ENCODE peak calls at places on chromosome 21, in six cellular contexts. One of them, this sample, is unnamed.
A peak's percentile ranks its signal among the peaks of the same experiment; 100 is the strongest.

GRCh38 chr21:16573581-16573980 is 843.8 kb downstream of the USP25 start:
- DNase-seq in fibroblast of lung: peak; percentile 90
- DNase-seq in neural progenitor cell: no peak
- DNase-seq in upper lobe of left lung: no peak
- DNase-seq in endodermal cell: no peak
- DNase-seq in IMR-90: peak; percentile 76
- DNase-seq in this sample: no peak

GRCh38 chr21:42193721-42194120 is 25.2 kb upstream of the ABCG1 start:
- DNase-seq in fibroblast of lung: no peak
- DNase-seq in neural progenitor cell: no peak
- DNase-seq in IMR-90: no peak
- DNase-seq in endodermal cell: no peak
- DNase-seq in upper lobe of left lung: no peak
- DNase-seq in this sample: no peak

GRCh38 chr21:17492415-17493168 is 20.3 kb upstream of the CXADR start:
- DNase-seq in fibroblast of lung: peak; percentile 84
- DNase-seq in neural progenitor cell: no peak
- DNase-seq in upper lobe of left lung: peak; percentile 54
- DNase-seq in IMR-90: no peak
- DNase-seq in endodermal cell: peak; percentile 66
- DNase-seq in this sample: no peak

GRCh38 chr21:46667191-46667734 is 31.8 kb downstream of the PRMT2 start:
- DNase-seq in upper lobe of left lung: no peak
- DNase-seq in neural progenitor cell: peak; percentile 58
- DNase-seq in fibroblast of lung: peak; percentile 48
- DNase-seq in IMR-90: peak; percentile 16
- DNase-seq in endodermal cell: peak; percentile 76
- DNase-seq in this sample: no peak

GRCh38 chr21:34899760-34900159 is 149.3 kb downstream of the RUNX1 start:
- DNase-seq in endodermal cell: no peak
- DNase-seq in neural progenitor cell: no peak
- DNase-seq in IMR-90: no peak
- DNase-seq in fibroblast of lung: no peak
- DNase-seq in upper lobe of left lung: no peak
- DNase-seq in this sample: no peak

GRCh38 chr21:31576428-31576827 is 83.1 kb upstream of the SOD1 start:
- DNase-seq in IMR-90: no peak
- DNase-seq in endodermal cell: no peak
- DNase-seq in neural progenitor cell: no peak
- DNase-seq in upper lobe of left lung: no peak
- DNase-seq in fibroblast of lung: peak; percentile 45
- DNase-seq in this sample: peak; percentile 14

GRCh38 chr21:46610018-46610701 is 5.3 kb upstream of the S100B start:
- DNase-seq in fibroblast of lung: no peak
- DNase-seq in endodermal cell: no peak
- DNase-seq in upper lobe of left lung: no peak
- DNase-seq in neural progenitor cell: no peak
- DNase-seq in IMR-90: no peak
- DNase-seq in this sample: no peak

GRCh38 chr21:45639206-45640000 is 4.1 kb upstream of the PCBP3 start:
- DNase-seq in fibroblast of lung: no peak
- DNase-seq in IMR-90: no peak
- DNase-seq in neural progenitor cell: no peak
- DNase-seq in endodermal cell: no peak
- DNase-seq in upper lobe of left lung: no peak
- DNase-seq in this sample: no peak

GRCh38 chr21:36509966-36510742 is 30.2 kb upstream of the CLDN14 start:
- DNase-seq in IMR-90: no peak
- DNase-seq in upper lobe of left lung: peak; percentile 74
- DNase-seq in neural progenitor cell: no peak
- DNase-seq in endodermal cell: no peak
- DNase-seq in fibroblast of lung: no peak
- DNase-seq in this sample: no peak

GRCh38 chr21:38917045-38917774 is 111.5 kb downstream of the ETS2 start:
- DNase-seq in neural progenitor cell: no peak
- DNase-seq in IMR-90: no peak
- DNase-seq in fibroblast of lung: no peak
- DNase-seq in upper lobe of left lung: peak; percentile 21
- DNase-seq in endodermal cell: peak; percentile 29
- DNase-seq in this sample: no peak

GRCh38 chr21:42257091-42257760 is 38.3 kb downstream of the ABCG1 start:
- DNase-seq in fibroblast of lung: no peak
- DNase-seq in endodermal cell: no peak
- DNase-seq in IMR-90: no peak
- DNase-seq in upper lobe of left lung: no peak
- DNase-seq in neural progenitor cell: no peak
- DNase-seq in this sample: peak; percentile 17

GRCh38 chr21:42276526-42277154 is 38.6 kb downstream of the TFF3 start:
- DNase-seq in IMR-90: no peak
- DNase-seq in fibroblast of lung: no peak
- DNase-seq in upper lobe of left lung: no peak
- DNase-seq in neural progenitor cell: no peak
- DNase-seq in endodermal cell: no peak
- DNase-seq in this sample: no peak

GRCh38 chr21:15992171-15992570 is 262.4 kb downstream of the USP25 start:
- DNase-seq in IMR-90: peak; percentile 63
- DNase-seq in upper lobe of left lung: no peak
- DNase-seq in fibroblast of lung: peak; percentile 49
- DNase-seq in endodermal cell: no peak
- DNase-seq in neural progenitor cell: no peak
- DNase-seq in this sample: no peak

GRCh38 chr21:43467785-43468184 is 40.9 kb upstream of the SIK1 start:
- DNase-seq in fibroblast of lung: no peak
- DNase-seq in neural progenitor cell: no peak
- DNase-seq in upper lobe of left lung: no peak
- DNase-seq in endodermal cell: no peak
- DNase-seq in IMR-90: no peak
- DNase-seq in this sample: no peak

GRCh38 chr21:21463456-21463855 is 465.2 kb downstream of the NCAM2 start:
- DNase-seq in endodermal cell: no peak
- DNase-seq in upper lobe of left lung: no peak
- DNase-seq in IMR-90: no peak
- DNase-seq in fibroblast of lung: no peak
- DNase-seq in neural progenitor cell: no peak
- DNase-seq in this sample: no peak

GRCh38 chr21:37358392-37358791 is 8.2 kb upstream of the DYRK1A start:
- DNase-seq in endodermal cell: no peak
- DNase-seq in IMR-90: no peak
- DNase-seq in neural progenitor cell: no peak
- DNase-seq in upper lobe of left lung: no peak
- DNase-seq in fibroblast of lung: no peak
- DNase-seq in this sample: no peak

GRCh38 chr21:32772281-32773047 is 909 bp upstream of the PAXBP1 start:
- DNase-seq in fibroblast of lung: peak; percentile 53
- DNase-seq in endodermal cell: no peak
- DNase-seq in neural progenitor cell: peak; percentile 19
- DNase-seq in upper lobe of left lung: peak; percentile 48
- DNase-seq in IMR-90: peak; percentile 20
- DNase-seq in this sample: peak; percentile 28

GRCh38 chr21:16588433-16588860 is 858.7 kb downstream of the USP25 start:
- DNase-seq in neural progenitor cell: peak; percentile 75
- DNase-seq in fibroblast of lung: peak; percentile 92
- DNase-seq in endodermal cell: peak; percentile 78
- DNase-seq in upper lobe of left lung: peak; percentile 29
- DNase-seq in IMR-90: peak; percentile 84
- DNase-seq in this sample: no peak

GRCh38 chr21:32403201-32403701 is 9.3 kb upstream of the EVA1C start:
- DNase-seq in neural progenitor cell: peak; percentile 85
- DNase-seq in fibroblast of lung: peak; percentile 57
- DNase-seq in upper lobe of left lung: peak; percentile 61
- DNase-seq in endodermal cell: peak; percentile 84
- DNase-seq in IMR-90: peak; percentile 73
- DNase-seq in this sample: peak; percentile 68

GRCh38 chr21:42555756-42556438 is 42.2 kb downstream of the SLC37A1 start:
- DNase-seq in IMR-90: no peak
- DNase-seq in neural progenitor cell: no peak
- DNase-seq in upper lobe of left lung: peak; percentile 16
- DNase-seq in fibroblast of lung: no peak
- DNase-seq in endodermal cell: no peak
- DNase-seq in this sample: no peak

GRCh38 chr21:24729568-24729967 is 877.7 kb downstream of the MRPL39 start:
- DNase-seq in upper lobe of left lung: no peak
- DNase-seq in IMR-90: peak; percentile 69
- DNase-seq in endodermal cell: no peak
- DNase-seq in neural progenitor cell: no peak
- DNase-seq in fibroblast of lung: peak; percentile 8
- DNase-seq in this sample: no peak

GRCh38 chr21:29258626-29259335 is 39.9 kb upstream of the BACH1 start:
- DNase-seq in IMR-90: peak; percentile 89
- DNase-seq in neural progenitor cell: no peak
- DNase-seq in fibroblast of lung: peak; percentile 87
- DNase-seq in upper lobe of left lung: no peak
- DNase-seq in endodermal cell: no peak
- DNase-seq in this sample: no peak

GRCh38 chr21:34894401-34894800 is 154.7 kb downstream of the RUNX1 start:
- DNase-seq in neural progenitor cell: no peak
- DNase-seq in endodermal cell: no peak
- DNase-seq in fibroblast of lung: no peak
- DNase-seq in upper lobe of left lung: no peak
- DNase-seq in IMR-90: no peak
- DNase-seq in this sample: no peak

GRCh38 chr21:42862774-42863503 is 16.4 kb downstream of the WDR4 start:
- DNase-seq in endodermal cell: peak; percentile 89
- DNase-seq in fibroblast of lung: no peak
- DNase-seq in IMR-90: no peak
- DNase-seq in neural progenitor cell: no peak
- DNase-seq in upper lobe of left lung: no peak
- DNase-seq in this sample: no peak

GRCh38 chr21:29943885-29944284 is 4.1 kb upstream of the GRIK1 start:
- DNase-seq in neural progenitor cell: peak; percentile 36
- DNase-seq in IMR-90: no peak
- DNase-seq in upper lobe of left lung: no peak
- DNase-seq in endodermal cell: peak; percentile 51
- DNase-seq in fibroblast of lung: no peak
- DNase-seq in this sample: peak; percentile 5

GRCh38 chr21:36534656-36535055 is 54.7 kb upstream of the CLDN14 start:
- DNase-seq in neural progenitor cell: no peak
- DNase-seq in fibroblast of lung: no peak
- DNase-seq in upper lobe of left lung: no peak
- DNase-seq in endodermal cell: no peak
- DNase-seq in IMR-90: no peak
- DNase-seq in this sample: no peak

GRCh38 chr21:17612023-17612564 is 607 bp downstream of the BTG3 start:
- DNase-seq in upper lobe of left lung: peak; percentile 80
- DNase-seq in fibroblast of lung: peak; percentile 50
- DNase-seq in neural progenitor cell: no peak
- DNase-seq in IMR-90: peak; percentile 59
- DNase-seq in endodermal cell: peak; percentile 71
- DNase-seq in this sample: peak; percentile 46

GRCh38 chr21:38831526-38832467 is 26.1 kb downstream of the ETS2 start:
- DNase-seq in endodermal cell: no peak
- DNase-seq in upper lobe of left lung: peak; percentile 89
- DNase-seq in neural progenitor cell: no peak
- DNase-seq in fibroblast of lung: peak; percentile 94
- DNase-seq in IMR-90: peak; percentile 98
- DNase-seq in this sample: no peak

GRCh38 chr21:27306821-27307746 is 340.2 kb upstream of the ADAMTS5 start:
- DNase-seq in fibroblast of lung: no peak
- DNase-seq in endodermal cell: no peak
- DNase-seq in neural progenitor cell: no peak
- DNase-seq in IMR-90: peak; percentile 22
- DNase-seq in upper lobe of left lung: no peak
- DNase-seq in this sample: no peak
- H3K9me3 ChIP-seq in fibroblast of lung: no peaks in the 10 kb centered on the region
- H3K9me3 ChIP-seq in endodermal cell: no peaks in the 10 kb centered on the region
- H3K9me3 ChIP-seq in neural progenitor cell: no peaks in the 10 kb centered on the region
- H3K9me3 ChIP-seq in IMR-90: peaks cover 3% of the 10 kb centered on the region
- H3K9me3 ChIP-seq in upper lobe of left lung: no peaks in the 10 kb centered on the region
- H3K9me3 ChIP-seq in this sample: no peaks in the 10 kb centered on the region

DNA sequence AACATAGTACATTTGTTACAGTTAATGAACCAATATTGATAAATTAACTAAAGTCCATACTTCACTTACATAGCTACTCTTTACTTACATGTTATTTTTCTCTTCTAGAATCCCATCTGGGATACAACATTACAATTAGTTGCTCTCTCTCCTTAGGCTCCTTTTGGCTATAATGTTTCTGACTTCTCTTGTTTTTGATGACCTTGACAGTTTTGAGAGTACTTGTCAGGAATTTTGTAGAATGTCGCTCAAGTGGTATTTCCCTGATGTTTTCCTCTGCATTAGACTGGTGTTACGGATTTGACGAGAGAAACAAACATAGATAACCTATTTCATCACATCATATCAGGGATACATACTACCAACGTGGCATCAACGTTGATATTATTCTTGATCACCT is 925.4 kb upstream of the TMPRSS15 start:
- DNase-seq in neural progenitor cell: no peak
- DNase-seq in endodermal cell: no peak
- DNase-seq in fibroblast of lung: no peak
- DNase-seq in IMR-90: no peak
- DNase-seq in upper lobe of left lung: no peak
- DNase-seq in this sample: no peak
- H3K9me3 ChIP-seq in neural progenitor cell: no peaks in the 10 kb centered on the region
- H3K9me3 ChIP-seq in endodermal cell: peaks cover 14% of the 10 kb centered on the region
- H3K9me3 ChIP-seq in fibroblast of lung: no peaks in the 10 kb centered on the region
- H3K9me3 ChIP-seq in IMR-90: peaks cover 2% of the 10 kb centered on the region
- H3K9me3 ChIP-seq in upper lobe of left lung: no peaks in the 10 kb centered on the region
- H3K9me3 ChIP-seq in this sample: peaks cover 5% of the 10 kb centered on the region

GRCh38 chr21:44626673-44627143 is at the start of gene KRTAP10-9:
- DNase-seq in upper lobe of left lung: no peak
- DNase-seq in IMR-90: no peak
- DNase-seq in neural progenitor cell: no peak
- DNase-seq in fibroblast of lung: no peak
- DNase-seq in endodermal cell: peak; percentile 29
- DNase-seq in this sample: no peak
- H3K9me3 ChIP-seq in upper lobe of left lung: peaks cover 16% of the 10 kb centered on the region
- H3K9me3 ChIP-seq in IMR-90: peaks cover 2% of the 10 kb centered on the region
- H3K9me3 ChIP-seq in neural progenitor cell: peaks cover 13% of the 10 kb centered on the region
- H3K9me3 ChIP-seq in fibroblast of lung: no peaks in the 10 kb centered on the region
- H3K9me3 ChIP-seq in endodermal cell: peaks cover 34% of the 10 kb centered on the region
- H3K9me3 ChIP-seq in this sample: peaks cover 3% of the 10 kb centered on the region

GRCh38 chr21:19420607-19421006 is 1017.0 kb upstream of the TMPRSS15 start:
- DNase-seq in IMR-90: no peak
- DNase-seq in fibroblast of lung: no peak
- DNase-seq in upper lobe of left lung: no peak
- DNase-seq in endodermal cell: no peak
- DNase-seq in neural progenitor cell: no peak
- DNase-seq in this sample: no peak
- H3K9me3 ChIP-seq in IMR-90: peaks cover 10% of the 10 kb centered on the region
- H3K9me3 ChIP-seq in fibroblast of lung: no peaks in the 10 kb centered on the region
- H3K9me3 ChIP-seq in upper lobe of left lung: no peaks in the 10 kb centered on the region
- H3K9me3 ChIP-seq in endodermal cell: peaks cover under 1% of the 10 kb centered on the region
- H3K9me3 ChIP-seq in neural progenitor cell: no peaks in the 10 kb centered on the region
- H3K9me3 ChIP-seq in this sample: peaks cover 3% of the 10 kb centered on the region

GRCh38 chr21:9730866-9731265 is 790.5 kb upstream of the TPTE start:
- DNase-seq in upper lobe of left lung: no peak
- DNase-seq in endodermal cell: no peak
- DNase-seq in IMR-90: no peak
- DNase-seq in neural progenitor cell: no peak
- DNase-seq in fibroblast of lung: no peak
- DNase-seq in this sample: no peak
- H3K9me3 ChIP-seq in upper lobe of left lung: peaks cover 16% of the 10 kb centered on the region
- H3K9me3 ChIP-seq in endodermal cell: peaks cover 85% of the 10 kb centered on the region
- H3K9me3 ChIP-seq in IMR-90: peaks cover 14% of the 10 kb centered on the region
- H3K9me3 ChIP-seq in neural progenitor cell: peaks cover 78% of the 10 kb centered on the region
- H3K9me3 ChIP-seq in fibroblast of lung: no peaks in the 10 kb centered on the region
- H3K9me3 ChIP-seq in this sample: no peaks in the 10 kb centered on the region

DNA sequence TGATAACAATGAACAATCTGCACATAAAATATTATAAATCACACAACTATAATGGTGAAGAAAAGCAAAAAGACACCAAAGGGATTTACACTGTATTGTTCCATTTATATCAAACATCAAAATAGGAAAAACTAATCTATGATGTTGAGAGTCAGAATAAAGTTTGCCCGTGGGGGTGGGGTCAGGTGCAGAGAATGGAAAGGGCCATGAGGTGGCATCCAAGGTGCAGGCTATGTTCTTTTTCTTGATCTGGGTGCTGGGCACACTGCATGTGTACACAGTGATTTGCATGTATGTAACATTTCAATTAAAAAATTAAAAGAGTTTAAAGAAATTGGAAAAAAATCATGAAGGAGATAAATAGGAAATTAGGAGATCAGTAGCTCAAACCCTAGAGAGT is 127.3 kb downstream of the DSCAM start:
- DNase-seq in upper lobe of left lung: no peak
- DNase-seq in neural progenitor cell: no peak
- DNase-seq in fibroblast of lung: no peak
- DNase-seq in endodermal cell: no peak
- DNase-seq in IMR-90: no peak
- DNase-seq in this sample: no peak
- H3K9me3 ChIP-seq in upper lobe of left lung: no peaks in the 10 kb centered on the region
- H3K9me3 ChIP-seq in neural progenitor cell: peaks cover 8% of the 10 kb centered on the region
- H3K9me3 ChIP-seq in fibroblast of lung: no peaks in the 10 kb centered on the region
- H3K9me3 ChIP-seq in endodermal cell: peaks cover 16% of the 10 kb centered on the region
- H3K9me3 ChIP-seq in IMR-90: peaks cover 10% of the 10 kb centered on the region
- H3K9me3 ChIP-seq in this sample: no peaks in the 10 kb centered on the region

This sample was measured in SJCRH30.